ENCODE peak calls at places on chromosomes 11 and 22, in nine cellular contexts. R is EL; Z is astrocyte of the spinal cord; M is brain microvascular endothelial cell; L is colonic mucosa; D is activated effector memory CD4-positive, alpha-beta T cell treated with anti-CD3 and anti-CD28 coated beads, Interleukin-2, amount 50 U/mL, for 16 hours; Q is SW 1271; S is activated T-helper 1 cell treated with anti-CD3 and anti-CD28 coated beads, Interleukin-12 subunit alpha, Interleukin-12 subunit beta, Interleukin-2, Interleukin-4 antibody, amounts not matched to agents 30 ng/mL and 10 ng/mL and 1 ng/mL, durations not matched to agents 14 hours and 24 hours and 36 hours; A is WTC11. K is an unnamed sample.

GRCh38 chr22:31036671-31037550 is 44.2 kb upstream of the SMTN start:
- DNase-seq in M (peak), Q (no peak), D (no peak), L (peak), S (no peak), R (peak), Z (no peak), A (no peak), K (peak)

GRCh38 chr22:25475554-25476022 is 88.9 kb upstream of the GRK3 start:
- DNase-seq in Q (no peak), R (no peak), D (no peak), A (no peak), Z (peak), L (no peak), S (no peak), M (peak), K (peak)

GRCh38 chr11:119445356-119445755 is 22.4 kb upstream of the THY1 start:
- DNase-seq in S (no peak), Q (no peak), R (no peak), D (no peak), Z (no peak), A (no peak), M (no peak), L (no peak), K (no peak)

GRCh38 chr22:30694638-30695350 is at the start of gene OSBP2:
- DNase-seq in M (no peak), R (peak), A (peak), L (peak), Z (no peak), S (peak), D (peak), Q (no peak), K (no peak)

GRCh38 chr11:12303431-12304149 is 73.8 kb upstream of the PARVA start:
- DNase-seq in L (no peak), A (no peak), R (no peak), D (no peak), S (no peak), Q (no peak), M (no peak), Z (no peak), K (no peak)

GRCh38 chr11:131811380-131811779 is 441.0 kb downstream of the NTM start:
- DNase-seq in Z (no peak), S (no peak), M (no peak), A (no peak), R (no peak), Q (no peak), L (no peak), D (no peak), K (no peak)

GRCh38 chr11:65432686-65433582 is 10.3 kb downstream of the NEAT1 start:
- DNase-seq in D (no peak), L (no peak), Z (peak), R (peak), Q (no peak), M (no peak), A (no peak), S (no peak), K (no peak)

GRCh38 chr22:30000566-30000965 is 79.7 kb upstream of the HORMAD2 start:
- DNase-seq in Z (peak), D (no peak), M (peak), S (no peak), L (no peak), A (no peak), Q (no peak), R (peak), K (no peak)

GRCh38 chr22:35944458-35944857 is 84.2 kb downstream of the RBFOX2 start:
- DNase-seq in R (no peak), Q (no peak), D (no peak), S (no peak), A (no peak), Z (no peak), L (no peak), M (no peak), K (no peak)

GRCh38 chr11:102760355-102761035 is 19.9 kb downstream of the MMP10 start:
- DNase-seq in S (no peak), Z (peak), Q (peak), R (peak), A (no peak), M (peak), L (no peak), D (no peak), K (peak)

GRCh38 chr11:27312110-27312509 is 50.9 kb downstream of the CCDC34 start:
- DNase-seq in Q (no peak), S (no peak), R (no peak), M (no peak), D (no peak), Z (no peak), L (no peak), A (no peak), K (no peak)

GRCh38 chr22:40593460-40594273 is 42.9 kb downstream of the MRTFA start:
- DNase-seq in Z (no peak), S (no peak), M (no peak), L (no peak), D (no peak), Q (no peak), R (no peak), A (no peak), K (peak)

GRCh38 chr11:83459802-83460201 is 173.6 kb upstream of the CCDC90B start:
- DNase-seq in D (no peak), Q (no peak), A (no peak), R (no peak), S (no peak), L (no peak), M (no peak), Z (no peak), K (no peak)

GRCh38 chr11:10743354-10744035 is 7.6 kb upstream of the CTR9 start:
- DNase-seq in D (peak), R (no peak), M (no peak), Z (no peak), L (peak), A (no peak), Q (no peak), S (peak), K (no peak)

GRCh38 chr11:65884716-65885092 is 3.6 kb downstream of the FIBP start:
- DNase-seq in A (peak), Q (no peak), S (peak), M (no peak), L (peak), R (peak), D (peak), Z (peak), K (peak)

GRCh38 chr11:1042626-1043562 is 6.4 kb upstream of the MUC6 start:
- DNase-seq in S (no peak), R (no peak), Q (no peak), L (no peak), Z (no peak), M (no peak), D (no peak), A (no peak), K (no peak)

GRCh38 chr22:43433451-43433850 is 21.6 kb downstream of the MPPED1 start:
- DNase-seq in A (no peak), Z (no peak), D (no peak), S (no peak), Q (no peak), R (no peak), M (no peak), L (no peak), K (no peak)

GRCh38 chr11:34819740-34820482 is 96.3 kb downstream of the APIP start:
- DNase-seq in D (no peak), Z (no peak), S (no peak), Q (no peak), M (no peak), L (no peak), R (no peak), A (no peak), K (no peak)

GRCh38 chr11:134913391-134913790 is 501.3 kb upstream of the B3GAT1 start:
- DNase-seq in D (no peak), S (no peak), Z (no peak), A (no peak), Q (no peak), L (no peak), M (no peak), R (no peak), K (no peak)